ENCODE peak calls at places on chromosome 22, in six cellular contexts. C, X, B, T, N and O are unnamed samples.

GRCh38 chr22:29115682-29116313 is 43.0 kb downstream of the KREMEN1 start:
- DNase-seq in N (no peak), X (no peak), C (no peak), B (no peak), T (no peak), O (peak)

GRCh38 chr22:17864398-17865182 is 90.3 kb upstream of the BID start:
- DNase-seq in T (no peak), C (no peak), N (no peak), B (no peak), X (no peak), O (no peak)

GRCh38 chr22:42581762-42582716 is 28.3 kb downstream of the SERHL2 start:
- DNase-seq in C (peak), N (peak), B (peak), T (peak), X (peak), O (peak)

GRCh38 chr22:50526849-50527801 is 1.7 kb upstream of the SCO2 start:
- DNase-seq in N (no peak), B (peak), C (no peak), X (no peak), T (peak), O (peak)

GRCh38 chr22:43919106-43919965 is 4.3 kb upstream of the PNPLA3 start:
- DNase-seq in T (no peak), N (no peak), X (no peak), C (no peak), B (no peak), O (peak)

GRCh38 chr22:44682556-44683168 is 19.3 kb upstream of the PRR5 start:
- DNase-seq in N (no peak), T (no peak), B (peak), C (no peak), X (no peak), O (no peak)

GRCh38 chr22:24037851-24038765 is 27.0 kb downstream of the CABIN1 start:
- DNase-seq in B (no peak), X (no peak), C (no peak), T (no peak), N (no peak), O (peak)

GRCh38 chr22:45818130-45819085 is 146.8 kb downstream of the ATXN10 start:
- DNase-seq in B (no peak), C (no peak), X (no peak), T (no peak), N (no peak), O (peak)

GRCh38 chr22:47739216-47739615 is 976.8 kb downstream of the TBC1D22A start:
- DNase-seq in X (no peak), B (no peak), T (no peak), C (no peak), N (no peak), O (no peak)

GRCh38 chr22:30224161-30224857 is 22.2 kb downstream of the LIF start:
- DNase-seq in T (no peak), C (no peak), X (no peak), B (peak), N (no peak), O (no peak)

GRCh38 chr22:31944700-31945477 is 554 bp downstream of the YWHAH start:
- DNase-seq in C (no peak), X (peak), T (peak), N (peak), B (peak), O (no peak)

GRCh38 chr22:43042101-43042780 is 27.3 kb upstream of the PACSIN2 start:
- DNase-seq in C (no peak), B (peak), T (no peak), N (no peak), X (no peak), O (no peak)

GRCh38 chr22:46823248-46823647 is 60.8 kb downstream of the TBC1D22A start:
- DNase-seq in X (no peak), B (no peak), N (no peak), C (no peak), T (no peak), O (no peak)

GRCh38 chr22:49349841-49350381 is 477.8 kb downstream of the BRD1 start:
- DNase-seq in C (no peak), N (no peak), X (no peak), B (no peak), T (no peak), O (no peak)

GRCh38 chr22:49972163-49973017 is 11.8 kb downstream of the PIM3 start:
- DNase-seq in B (no peak), X (peak), N (no peak), C (no peak), T (peak), O (no peak)

GRCh38 chr22:35333220-35333619 is 33.5 kb downstream of the TOM1 start:
- DNase-seq in B (no peak), N (no peak), X (no peak), C (no peak), T (no peak), O (no peak)

GRCh38 chr22:39244073-39244495 is 698 bp downstream of the PDGFB start:
- DNase-seq in N (no peak), X (no peak), T (no peak), B (peak), C (no peak), O (no peak)

GRCh38 chr22:29331213-29331612 is 15.7 kb upstream of the RASL10A start:
- DNase-seq in C (no peak), N (no peak), X (no peak), B (no peak), T (no peak), O (peak)

GRCh38 chr22:50607366-50608020 is 6.9 kb downstream of the MAPK8IP2 start:
- DNase-seq in N (no peak), C (no peak), X (no peak), T (no peak), B (no peak), O (no peak)

GRCh38 chr22:24125942-24126341 is 55.3 kb upstream of the SUSD2 start:
- DNase-seq in B (no peak), N (no peak), X (no peak), T (no peak), C (no peak), O (no peak)

GRCh38 chr22:27982630-27983180 is 63.6 kb upstream of the PITPNB start:
- DNase-seq in N (no peak), B (no peak), T (no peak), X (no peak), C (no peak), O (no peak)

GRCh38 chr22:24935771-24936483 is 10.6 kb downstream of the LHFPL7 start:
- DNase-seq in X (no peak), C (no peak), N (no peak), T (no peak), B (no peak), O (no peak)

GRCh38 chr22:39946571-39947407 is 13.4 kb upstream of the TMA7B start:
- DNase-seq in T (no peak), B (peak), C (no peak), X (no peak), N (no peak), O (no peak)

GRCh38 chr22:21982338-21982965 is at the start of gene TOP3B:
- DNase-seq in N (peak), T (peak), B (peak), C (peak), X (peak), O (peak)

GRCh38 chr22:46714550-46714949 is 23.5 kb downstream of the CERK start:
- DNase-seq in C (no peak), X (no peak), B (no peak), N (no peak), T (no peak), O (peak)

GRCh38 chr22:42792909-42793847 is 63.9 kb downstream of the ARFGAP3 start:
- DNase-seq in C (no peak), N (no peak), B (no peak), X (no peak), T (no peak), O (no peak)

GRCh38 chr22:22463855-22464540 is 44.5 kb downstream of the ZNF280B start:
- DNase-seq in T (peak), C (no peak), X (no peak), B (peak), N (peak), O (peak)

GRCh38 chr22:37887610-37888378 is 18.3 kb upstream of the MICALL1 start:
- DNase-seq in T (no peak), B (no peak), N (no peak), C (no peak), X (no peak), O (peak)

GRCh38 chr22:30881361-30882180 is 87.0 kb downstream of the MORC2 start:
- DNase-seq in C (no peak), B (no peak), N (no peak), T (no peak), X (no peak), O (no peak)

GRCh38 chr22:49406879-49407587 is 420.6 kb downstream of the BRD1 start:
- DNase-seq in C (no peak), N (no peak), T (no peak), B (no peak), X (no peak), O (no peak)

GRCh38 chr22:17121235-17122195 is at the start of gene TMEM121B:
- DNase-seq in N (no peak), B (peak), X (no peak), T (peak), C (peak), O (peak)

GRCh38 chr22:49479566-49479965 is 348.1 kb downstream of the BRD1 start:
- DNase-seq in T (no peak), X (no peak), C (no peak), B (no peak), N (no peak), O (no peak)

GRCh38 chr22:48779211-48779643 is 1048.4 kb downstream of the BRD1 start:
- DNase-seq in T (no peak), C (no peak), X (no peak), N (no peak), B (no peak), O (no peak)

GRCh38 chr22:39592104-39593060 is 21.8 kb downstream of the CACNA1I start:
- DNase-seq in X (no peak), N (no peak), C (peak), B (no peak), T (no peak), O (peak)

GRCh38 chr22:23163665-23164064 is 16.6 kb upstream of the BCR start:
- DNase-seq in N (no peak), C (no peak), T (no peak), B (no peak), X (no peak), O (no peak)

GRCh38 chr22:29270475-29271271 is 2.6 kb downstream of the EWSR1 start:
- DNase-seq in N (no peak), X (no peak), C (no peak), B (no peak), T (no peak), O (peak)

GRCh38 chr22:38173156-38173906 is 8.3 kb downstream of the PLA2G6 start:
- DNase-seq in B (no peak), N (no peak), C (no peak), X (no peak), T (no peak), O (no peak)

GRCh38 chr22:31929126-31929928 is 15.0 kb upstream of the YWHAH start:
- DNase-seq in T (no peak), X (no peak), C (peak), B (peak), N (no peak), O (no peak)